ENCODE peak calls at places on chromosome 13, in five cellular contexts. N, G, C, U and V are unnamed samples.

GRCh38 chr13:112756967-112757758 is 67.3 kb downstream of the ATP11A start:
- DNase-seq in N (no peak), G (no peak), C (no peak), U (no peak), V (no peak)

GRCh38 chr13:47298506-47298905 is 401.7 kb upstream of the HTR2A start:
- DNase-seq in N (no peak), G (no peak), C (peak), U (peak), V (no peak)

GRCh38 chr13:110397445-110397844 is 90.4 kb downstream of the COL4A2 start:
- DNase-seq in N (no peak), G (no peak), C (peak), U (peak), V (no peak)

GRCh38 chr13:21516806-21517205 is 57.7 kb upstream of the ZDHHC20 start:
- DNase-seq in N (no peak), G (no peak), C (no peak), U (no peak), V (no peak)

GRCh38 chr13:19587635-19588300 is 26.4 kb upstream of the TPTE2 start:
- DNase-seq in N (no peak), G (no peak), C (no peak), U (peak), V (no peak)

GRCh38 chr13:47826481-47826880 is 174.6 kb downstream of the SUCLA2 start:
- DNase-seq in N (no peak), G (no peak), C (no peak), U (peak), V (no peak)

GRCh38 chr13:76812206-76812882 is 73.9 kb downstream of the KCTD12 start:
- DNase-seq in N (no peak), G (no peak), C (no peak), U (no peak), V (no peak)

GRCh38 chr13:106007156-106007555 is 528.3 kb downstream of the EFNB2 start:
- DNase-seq in N (no peak), G (no peak), C (no peak), U (no peak), V (no peak)

GRCh38 chr13:98155475-98156111 is 12.7 kb downstream of the FARP1 start:
- DNase-seq in N (no peak), G (no peak), C (peak), U (peak), V (no peak)

GRCh38 chr13:32021785-32022184 is 9.8 kb upstream of the FRY start:
- DNase-seq in N (no peak), G (no peak), C (peak), U (no peak), V (no peak)

GRCh38 chr13:24112791-24113190 is 47.7 kb upstream of the SPATA13 start:
- DNase-seq in N (no peak), G (no peak), C (no peak), U (peak), V (no peak)

GRCh38 chr13:25225970-25226369 is 53.9 kb upstream of the AMER2 start:
- DNase-seq in N (no peak), G (no peak), C (no peak), U (no peak), V (no peak)

GRCh38 chr13:97474581-97474980 is 40.6 kb downstream of the RAP2A start:
- DNase-seq in N (no peak), G (no peak), C (no peak), U (no peak), V (no peak)

GRCh38 chr13:77053192-77053591 is 26.2 kb upstream of the FBXL3 start:
- DNase-seq in N (no peak), G (no peak), C (no peak), U (no peak), V (no peak)

GRCh38 chr13:62687727-62688126 is 1272.1 kb upstream of the PCDH20 start:
- DNase-seq in N (no peak), G (no peak), C (no peak), U (no peak), V (no peak)

GRCh38 chr13:101626925-101627555 is 174.6 kb downstream of the ITGBL1 start:
- DNase-seq in N (no peak), G (peak), C (peak), U (no peak), V (peak)

GRCh38 chr13:45243072-45243471 is 42.2 kb upstream of the KCTD4 start:
- DNase-seq in N (no peak), G (no peak), C (no peak), U (no peak), V (no peak)

GRCh38 chr13:110379905-110380341 is 72.8 kb downstream of the COL4A2 start:
- DNase-seq in N (no peak), G (no peak), C (peak), U (no peak), V (no peak)

GRCh38 chr13:31476266-31476665 is 263.1 kb upstream of the RXFP2 start:
- DNase-seq in N (no peak), G (no peak), C (peak), U (peak), V (no peak)

GRCh38 chr13:113820813-113821651 is 42.8 kb downstream of the GAS6 start:
- DNase-seq in N (peak), G (no peak), C (peak), U (peak), V (no peak)

GRCh38 chr13:46134961-46135522 is 30.2 kb upstream of the CPB2 start:
- DNase-seq in N (peak), G (no peak), C (no peak), U (no peak), V (no peak)